ENCODE peak calls at places on chromosomes 5 and 9, in four cellular contexts. One of them, this sample, is unnamed.

GRCh38 chr5:119316116-119316515 is 39.7 kb upstream of the TNFAIP8 start:
- DNase-seq in Calu3: no peak
- DNase-seq in heart left ventricle: no peak
- DNase-seq in Peyer's patch: no peak
- DNase-seq in this sample: no peak

GRCh38 chr5:10599828-10600227 is 36.0 kb downstream of the ANKRD33B start:
- DNase-seq in Peyer's patch: no peak
- DNase-seq in Calu3: no peak
- DNase-seq in heart left ventricle: no peak
- DNase-seq in this sample: no peak

GRCh38 chr9:33081128-33081851 is 4.8 kb upstream of the SMU1 start:
- DNase-seq in heart left ventricle: peak
- DNase-seq in Calu3: peak
- DNase-seq in Peyer's patch: peak
- DNase-seq in this sample: peak

GRCh38 chr5:83340511-83340918 is 131.0 kb upstream of the VCAN start:
- DNase-seq in heart left ventricle: no peak
- DNase-seq in Calu3: no peak
- DNase-seq in Peyer's patch: no peak
- DNase-seq in this sample: no peak

GRCh38 chr5:51380603-51381207 is 2.5 kb upstream of the ISL1 start:
- DNase-seq in Calu3: peak
- DNase-seq in Peyer's patch: no peak
- DNase-seq in heart left ventricle: no peak
- DNase-seq in this sample: no peak

GRCh38 chr5:69024241-69024651 is 69.6 kb upstream of the SLC30A5 start:
- DNase-seq in Calu3: peak
- DNase-seq in Peyer's patch: peak
- DNase-seq in heart left ventricle: no peak
- DNase-seq in this sample: no peak

GRCh38 chr5:156421798-156422197 is 94.8 kb downstream of the SGCD start:
- DNase-seq in heart left ventricle: no peak
- DNase-seq in Peyer's patch: no peak
- DNase-seq in Calu3: no peak
- DNase-seq in this sample: no peak

GRCh38 chr9:129981180-129981907 is 61.6 kb downstream of the FNBP1 start:
- DNase-seq in Calu3: peak
- DNase-seq in heart left ventricle: peak
- DNase-seq in Peyer's patch: peak
- DNase-seq in this sample: no peak

GRCh38 chr5:154779105-154779504 is 23.9 kb downstream of the LARP1 start:
- DNase-seq in heart left ventricle: no peak
- DNase-seq in Calu3: peak
- DNase-seq in Peyer's patch: peak
- DNase-seq in this sample: no peak

GRCh38 chr9:70049236-70049635 is 5.6 kb downstream of the MAMDC2 start:
- DNase-seq in Calu3: peak
- DNase-seq in heart left ventricle: peak
- DNase-seq in Peyer's patch: peak
- DNase-seq in this sample: peak

GRCh38 chr9:134204991-134205578 is 40.7 kb upstream of the RNU6ATAC start:
- DNase-seq in heart left ventricle: no peak
- DNase-seq in Calu3: no peak
- DNase-seq in Peyer's patch: no peak
- DNase-seq in this sample: no peak

GRCh38 chr9:95822583-95823431 is 52.7 kb upstream of the ERCC6L2 start:
- DNase-seq in heart left ventricle: no peak
- DNase-seq in Peyer's patch: no peak
- DNase-seq in Calu3: no peak
- DNase-seq in this sample: no peak

DNA sequence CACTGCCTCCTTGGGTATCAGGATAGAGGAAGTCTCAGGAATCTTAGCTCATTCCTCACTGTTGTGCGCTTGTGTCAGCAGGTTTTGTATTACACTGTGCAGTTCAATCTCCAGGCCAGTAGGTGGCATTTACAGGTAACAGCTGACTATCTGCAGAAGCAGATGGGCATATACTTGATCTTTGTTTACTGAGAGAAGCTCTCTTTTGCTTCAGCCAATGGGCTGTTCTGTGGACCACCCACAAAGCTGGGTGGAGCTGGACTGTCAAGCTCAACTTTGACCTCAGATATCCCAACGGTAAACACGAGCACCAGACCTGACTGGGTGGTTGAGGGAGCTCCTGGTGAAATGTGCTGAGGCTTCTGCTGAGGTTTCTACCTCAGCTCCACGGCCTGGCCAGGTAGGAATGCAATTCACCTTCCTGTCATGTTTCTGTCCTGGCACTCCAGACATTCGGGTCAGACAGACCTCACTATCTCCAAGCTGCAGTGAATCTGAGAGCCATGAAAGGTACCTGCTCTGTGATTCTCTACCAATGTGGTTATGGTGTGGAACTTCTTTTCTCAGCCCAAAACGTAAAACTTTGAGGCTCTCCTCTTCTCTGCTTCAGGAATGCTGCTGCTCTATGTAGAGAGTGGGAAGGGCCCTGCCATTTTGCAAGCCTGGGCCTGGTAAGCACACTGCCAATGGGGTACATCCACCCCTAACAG is 167.9 kb upstream of the ACTBL2 start:
- DNase-seq in Calu3: peak
- DNase-seq in heart left ventricle: no peak
- DNase-seq in Peyer's patch: peak
- DNase-seq in this sample: peak
- TF ChIP-seq CTCF in Calu3: peak
- TF ChIP-seq CTCF in heart left ventricle: peak
- TF ChIP-seq CTCF in Peyer's patch: peak
- TF ChIP-seq CTCF in this sample: peak

DNA sequence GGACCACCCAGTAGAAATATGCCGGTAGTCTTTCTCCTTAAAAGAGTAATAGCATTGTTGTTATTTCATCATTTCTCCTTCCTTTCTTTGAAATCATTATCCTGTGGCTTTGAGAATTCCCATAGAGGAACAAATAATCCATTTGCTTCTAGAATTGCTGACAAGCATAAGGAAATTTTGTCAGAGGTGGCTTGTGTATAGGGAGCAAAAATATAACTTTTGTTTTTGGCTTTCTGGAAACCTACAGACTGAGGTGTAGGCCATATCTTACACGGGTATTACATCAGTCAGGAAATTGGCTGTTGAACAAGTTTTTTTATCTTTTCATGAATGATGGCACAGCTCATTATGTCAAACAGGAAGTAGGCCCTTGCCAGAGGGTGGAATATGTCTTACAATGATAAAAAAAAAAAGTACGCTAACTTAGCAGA is 169.6 kb downstream of the NNT start:
- DNase-seq in Calu3: peak
- DNase-seq in Peyer's patch: no peak
- DNase-seq in heart left ventricle: no peak
- DNase-seq in this sample: no peak
- TF ChIP-seq CTCF in Calu3: no peak
- TF ChIP-seq CTCF in Peyer's patch: no peak
- TF ChIP-seq CTCF in heart left ventricle: no peak
- TF ChIP-seq CTCF in this sample: no peak

DNA sequence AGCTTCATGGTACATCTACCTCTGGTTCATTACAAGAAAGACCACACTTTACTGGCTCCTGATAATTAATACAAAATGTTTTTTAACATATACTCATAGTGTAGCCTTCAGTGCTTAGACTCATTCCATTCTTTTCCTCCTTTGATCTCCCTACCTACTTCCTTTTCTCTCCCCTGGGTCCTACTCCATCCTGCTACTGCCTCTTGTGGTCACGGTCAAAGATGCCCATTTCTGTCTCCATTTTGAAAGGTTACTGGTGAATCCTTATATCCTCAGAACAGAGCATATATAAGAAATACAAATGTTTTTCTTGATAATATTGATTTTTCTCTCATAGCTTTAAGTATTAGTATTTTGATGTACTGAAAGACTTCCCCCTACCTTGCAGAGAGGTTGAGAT is 375.9 kb downstream of the ARRDC3 start:
- DNase-seq in heart left ventricle: no peak
- DNase-seq in Calu3: no peak
- DNase-seq in Peyer's patch: no peak
- DNase-seq in this sample: no peak
- TF ChIP-seq CTCF in heart left ventricle: no peak
- TF ChIP-seq CTCF in Calu3: no peak
- TF ChIP-seq CTCF in Peyer's patch: no peak
- TF ChIP-seq CTCF in this sample: no peak

GRCh38 chr9:100370064-100370723 is 17.5 kb upstream of the TEX10 start:
- DNase-seq in Peyer's patch: no peak
- DNase-seq in heart left ventricle: no peak
- DNase-seq in Calu3: no peak
- DNase-seq in this sample: no peak
- TF ChIP-seq CTCF in Peyer's patch: no peak
- TF ChIP-seq CTCF in heart left ventricle: no peak
- TF ChIP-seq CTCF in Calu3: no peak
- TF ChIP-seq CTCF in this sample: no peak

GRCh38 chr9:13378171-13378570 is 98.7 kb upstream of the MPDZ start:
- DNase-seq in Peyer's patch: no peak
- DNase-seq in heart left ventricle: no peak
- DNase-seq in Calu3: no peak
- DNase-seq in this sample: no peak

GRCh38 chr9:13380903-13381302 is 101.4 kb upstream of the MPDZ start:
- DNase-seq in Calu3: no peak
- DNase-seq in Peyer's patch: no peak
- DNase-seq in heart left ventricle: no peak
- DNase-seq in this sample: no peak

GRCh38 chr9:13386324-13386723 is 106.8 kb upstream of the MPDZ start:
- DNase-seq in Peyer's patch: no peak
- DNase-seq in Calu3: no peak
- DNase-seq in heart left ventricle: no peak
- DNase-seq in this sample: no peak

GRCh38 chr9:13383216-13383615 is 103.7 kb upstream of the MPDZ start:
- DNase-seq in heart left ventricle: no peak
- DNase-seq in Peyer's patch: no peak
- DNase-seq in Calu3: no peak
- DNase-seq in this sample: no peak

GRCh38 chr9:13382595-13382994 is 103.1 kb upstream of the MPDZ start:
- DNase-seq in heart left ventricle: no peak
- DNase-seq in Peyer's patch: no peak
- DNase-seq in Calu3: no peak
- DNase-seq in this sample: no peak
- TF ChIP-seq CTCF in heart left ventricle: no peak
- TF ChIP-seq CTCF in Peyer's patch: no peak
- TF ChIP-seq CTCF in Calu3: no peak
- TF ChIP-seq CTCF in this sample: no peak

GRCh38 chr9:105958587-105958986 is 264.2 kb downstream of the TMEM38B start:
- DNase-seq in Calu3: no peak
- DNase-seq in heart left ventricle: no peak
- DNase-seq in Peyer's patch: no peak
- DNase-seq in this sample: no peak
- TF ChIP-seq CTCF in Calu3: no peak
- TF ChIP-seq CTCF in heart left ventricle: no peak
- TF ChIP-seq CTCF in Peyer's patch: no peak
- TF ChIP-seq CTCF in this sample: no peak